ENCODE peak calls at places on chromosomes 11 and 22, in four cellular contexts. G is activated CD8-positive, alpha-beta memory T cell treated with anti-CD3 and anti-CD28 coated beads for 1 hour; T is stimulated activated CD8-positive, alpha-beta memory T cell treated with anti-CD3 and anti-CD28 coated beads, Interleukin-15, amount 100 ng/mL, for 24 hours; V is sciatic nerve. H is an unnamed sample.

GRCh38 chr11:102846292-102846691 is 2.9 kb upstream of the MMP3 start:
- DNase-seq in G (no peak), T (no peak), V (no peak), H (no peak)

GRCh38 chr11:78149646-78150045 is 10.2 kb upstream of the ALG8 start:
- DNase-seq in G (no peak), T (no peak), V (no peak), H (no peak)

GRCh38 chr22:38066381-38067027 is 9.3 kb downstream of the PICK1 start:
- DNase-seq in T (no peak), V (no peak), G (no peak), H (no peak)

GRCh38 chr11:72758690-72759389 is 6.6 kb upstream of the ARAP1 start:
- DNase-seq in G (no peak), T (no peak), V (peak), H (no peak)

GRCh38 chr11:46202149-46202548 is 75.3 kb upstream of the CREB3L1 start:
- DNase-seq in V (no peak), T (no peak), G (no peak), H (no peak)

GRCh38 chr22:31093090-31093850 is 12.2 kb downstream of the SMTN start:
- DNase-seq in T (no peak), V (peak), G (no peak), H (no peak)

GRCh38 chr11:126837581-126837980 is 163.0 kb downstream of the KIRREL3 start:
- DNase-seq in G (no peak), V (no peak), T (no peak), H (no peak)

GRCh38 chr11:12100886-12101285 is 9.5 kb upstream of the MICAL2 start:
- DNase-seq in V (peak), G (no peak), T (no peak), H (no peak)

GRCh38 chr22:43828711-43829447 is 16.8 kb upstream of the EFCAB6 start:
- DNase-seq in V (peak), G (no peak), T (no peak), H (no peak)

GRCh38 chr22:43343262-43343988 is at the start of gene SCUBE1:
- DNase-seq in V (peak), T (peak), G (no peak), H (no peak)

GRCh38 chr11:122721964-122722266 is 66.4 kb downstream of the UBASH3B start:
- DNase-seq in T (no peak), G (no peak), V (no peak), H (no peak)

GRCh38 chr11:108635106-108635505 is 29.8 kb upstream of the DDX10 start:
- DNase-seq in T (no peak), V (no peak), G (no peak), H (no peak)

GRCh38 chr11:128451651-128452470 is 135.5 kb downstream of the ETS1 start:
- DNase-seq in G (no peak), T (no peak), V (peak), H (no peak)

GRCh38 chr11:18171377-18172000 is 1.1 kb upstream of the MRGPRX4 start:
- DNase-seq in T (no peak), G (no peak), V (no peak), H (no peak)

GRCh38 chr11:11022126-11022730 is 164.4 kb upstream of the ZBED5 start:
- DNase-seq in V (no peak), T (no peak), G (no peak), H (no peak)